ENCODE peak calls at places on chromosome 22, in nine cellular contexts. J, N, Y, G, S, Q, P, B and W are unnamed samples. For H3K4me1 and H3K9me3, the result is how much of the 10 kb centered on the place peaks cover.

GRCh38 chr22:32533265-32534068 is 58.9 kb downstream of the FBXO7 start:
- DNase-seq in G (no peak), P (no peak), S (no peak), N (no peak), B (no peak), Y (no peak), J (no peak), Q (peak), W (no peak)

GRCh38 chr22:31621507-31622160 is 40.4 kb downstream of the PISD start:
- DNase-seq in Y (no peak), S (no peak), N (no peak), P (no peak), Q (no peak), G (no peak), B (no peak), J (no peak), W (no peak)

GRCh38 chr22:46377566-46378498 is 42.3 kb downstream of the TRMU start:
- DNase-seq in S (no peak), Y (no peak), G (no peak), Q (no peak), J (no peak), P (peak), N (no peak), B (no peak), W (peak)

GRCh38 chr22:22210375-22210774 is 34.2 kb upstream of the VPREB1 start:
- DNase-seq in S (no peak), G (no peak), P (no peak), Y (peak), Q (peak), N (peak), B (no peak), J (peak), W (no peak)

GRCh38 chr22:24069721-24070120 is 58.6 kb downstream of the CABIN1 start:
- DNase-seq in N (no peak), P (no peak), G (no peak), S (no peak), B (no peak), J (peak), Q (no peak), Y (no peak), W (no peak)

GRCh38 chr22:23282089-23282501 is 101.8 kb downstream of the BCR start:
- DNase-seq in G (no peak), Y (no peak), J (no peak), P (peak), N (no peak), Q (peak), B (no peak), S (no peak), W (no peak)

GRCh38 chr22:39715778-39716495 is 145.4 kb downstream of the CACNA1I start:
- DNase-seq in S (no peak), P (peak), G (no peak), Q (no peak), N (no peak), B (no peak), J (no peak), Y (no peak), W (no peak)

GRCh38 chr22:26770624-26771023 is 113.2 kb downstream of the MIAT start:
- DNase-seq in S (no peak), G (no peak), J (no peak), Y (no peak), N (no peak), B (no peak), P (no peak), Q (peak), W (no peak)

GRCh38 chr22:46030241-46030880 is 53.4 kb upstream of the WNT7B start:
- DNase-seq in Y (no peak), P (peak), B (no peak), G (no peak), J (no peak), S (no peak), N (no peak), Q (no peak), W (peak)

GRCh38 chr22:38700789-38701628 is at the start of gene JOSD1:
- DNase-seq in S (peak), Y (peak), G (peak), B (peak), N (no peak), Q (peak), P (peak), J (peak), W (peak)

GRCh38 chr22:49765951-49766350 is 61.7 kb downstream of the BRD1 start:
- DNase-seq in S (no peak), N (no peak), Q (no peak), J (no peak), G (no peak), P (peak), B (no peak), Y (peak), W (peak)

GRCh38 chr22:32836286-32836859 is 34.9 kb downstream of the TIMP3 start:
- DNase-seq in P (no peak), S (no peak), B (peak), J (peak), G (no peak), Q (no peak), N (no peak), Y (peak), W (no peak)

GRCh38 chr22:20562607-20563463 is 55.4 kb downstream of the MED15 start:
- DNase-seq in Q (no peak), Y (no peak), N (no peak), J (no peak), P (no peak), B (no peak), G (no peak), S (no peak), W (no peak)
- H3K4me1 ChIP-seq in Q (under half), Y (under half), N (under half), J (under half), P (under half), B (under half), G (half or more), S (under half), W (under half)

DNA sequence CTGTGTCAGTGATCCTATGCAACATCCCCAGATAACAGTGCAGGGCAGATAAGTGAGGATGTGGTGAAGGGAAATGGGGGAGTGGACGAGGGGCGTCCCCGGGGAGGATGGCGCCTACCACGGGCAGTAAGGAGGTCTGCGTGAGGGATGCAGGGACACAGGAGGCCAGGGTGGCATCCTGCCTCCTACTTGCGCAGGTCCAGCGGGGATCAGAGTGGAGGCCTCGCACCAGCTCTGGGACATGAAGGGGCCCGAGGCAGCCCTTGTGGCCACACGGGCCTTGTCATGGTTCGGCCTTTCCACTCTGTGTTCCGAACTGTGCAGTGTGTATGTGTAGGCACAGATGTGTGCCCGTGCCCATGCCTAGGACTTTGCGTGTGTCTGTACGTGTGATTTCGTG is 1227.5 kb downstream of the BRD1 start:
- DNase-seq in S (no peak), N (no peak), P (no peak), B (no peak), G (no peak), J (no peak), Q (no peak), Y (no peak), W (no peak)
- H3K9me3 ChIP-seq in S (under half), N (under half), P (under half), B (under half), G (under half), J (under half), Q (under half), Y (under half), W (under half)

DNA sequence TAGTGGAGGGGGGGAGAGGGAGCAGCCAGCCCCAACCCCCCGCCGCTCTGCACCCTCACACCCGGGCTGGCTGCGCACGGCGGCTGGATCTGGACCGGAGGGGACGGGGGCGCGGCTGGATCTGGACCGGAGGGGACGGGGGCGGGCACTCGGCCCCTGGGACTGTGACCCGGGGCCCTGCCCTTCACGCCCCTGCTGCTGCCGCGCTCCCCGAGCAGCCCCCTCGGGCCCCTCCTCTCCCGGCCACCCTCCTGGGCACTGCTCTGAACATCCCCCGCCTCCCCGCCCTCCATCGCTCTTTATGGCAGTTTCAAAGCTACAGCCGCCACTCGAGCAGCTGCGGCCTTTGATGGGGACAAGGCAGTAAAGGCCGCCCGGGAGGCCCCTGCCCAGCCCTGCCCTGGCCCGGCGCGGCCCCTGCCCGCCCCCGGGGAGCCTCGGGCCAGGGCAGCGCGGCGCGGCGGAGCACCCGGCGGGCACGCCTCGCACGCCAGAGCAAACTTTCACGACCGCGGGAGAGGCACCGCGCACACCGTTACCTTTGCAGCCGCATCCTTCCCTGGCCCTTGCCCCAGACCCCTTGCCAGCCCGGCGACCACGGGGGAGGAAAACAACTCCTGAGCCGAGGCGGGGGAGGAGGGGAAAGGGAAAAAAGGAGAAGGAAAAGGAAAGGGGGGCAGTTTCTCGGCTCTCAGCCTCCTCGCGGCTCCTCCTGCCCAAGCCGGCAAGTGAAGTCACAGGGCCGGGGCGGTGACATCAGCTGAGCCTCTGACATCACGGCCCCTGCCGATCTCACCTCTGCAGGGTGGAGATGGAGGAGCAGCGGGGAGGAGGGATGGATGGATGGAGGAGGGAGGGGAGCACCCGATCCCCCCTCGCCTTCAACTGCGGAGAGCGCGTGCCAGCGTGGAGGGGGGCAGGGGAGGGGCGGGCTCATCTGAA is 13.1 kb upstream of the TCF20 start:
- DNase-seq in P (peak), Y (no peak), J (no peak), G (peak), B (peak), Q (no peak), S (no peak), N (no peak), W (no peak)
- H3K4me1 ChIP-seq in P (under half), Y (under half), J (under half), G (under half), B (under half), Q (under half), S (under half), N (under half), W (under half)

DNA sequence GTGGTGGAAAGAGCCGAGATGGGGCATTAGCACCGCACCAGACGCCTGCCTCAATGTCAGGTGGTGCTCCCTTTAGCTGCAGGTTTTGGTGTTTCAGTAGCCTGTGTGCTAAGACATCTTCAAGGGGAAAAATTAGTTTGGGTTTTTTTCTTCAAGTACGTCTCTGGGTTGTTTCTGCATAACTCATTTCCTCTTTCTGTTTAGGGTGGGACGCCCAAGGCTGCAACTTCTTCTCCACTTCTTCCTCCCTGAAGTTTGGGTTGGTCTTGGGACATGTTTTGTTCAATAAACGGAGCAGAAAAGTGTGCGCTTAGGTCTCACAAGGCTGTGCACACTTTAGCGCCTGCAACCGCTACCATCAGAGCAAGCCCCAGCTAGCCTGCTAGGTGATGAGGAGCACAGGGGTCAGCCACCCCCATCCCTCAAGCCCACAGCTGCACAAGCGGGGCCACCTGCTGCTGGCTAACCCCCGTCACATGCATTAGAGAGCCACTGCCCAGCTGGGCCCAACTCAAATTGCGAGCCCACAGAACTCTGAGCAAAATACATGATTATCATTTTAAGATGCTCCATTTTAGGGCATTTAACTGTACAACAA is 1495.8 kb downstream of the TBC1D22A start:
- DNase-seq in Q (no peak), N (no peak), B (no peak), Y (no peak), J (peak), P (no peak), S (no peak), G (no peak), W (no peak)
- H3K9me3 ChIP-seq in Q (under half), N (under half), B (under half), Y (under half), J (under half), P (under half), S (under half), G (under half), W (under half)

GRCh38 chr22:36291831-36292740 is 39.2 kb downstream of the APOL1 start:
- DNase-seq in J (no peak), G (no peak), B (no peak), P (peak), Q (no peak), N (no peak), Y (no peak), S (no peak), W (peak)
- H3K4me1 ChIP-seq in J (under half), G (under half), B (under half), P (under half), Q (under half), N (under half), Y (under half), S (under half), W (under half)

DNA sequence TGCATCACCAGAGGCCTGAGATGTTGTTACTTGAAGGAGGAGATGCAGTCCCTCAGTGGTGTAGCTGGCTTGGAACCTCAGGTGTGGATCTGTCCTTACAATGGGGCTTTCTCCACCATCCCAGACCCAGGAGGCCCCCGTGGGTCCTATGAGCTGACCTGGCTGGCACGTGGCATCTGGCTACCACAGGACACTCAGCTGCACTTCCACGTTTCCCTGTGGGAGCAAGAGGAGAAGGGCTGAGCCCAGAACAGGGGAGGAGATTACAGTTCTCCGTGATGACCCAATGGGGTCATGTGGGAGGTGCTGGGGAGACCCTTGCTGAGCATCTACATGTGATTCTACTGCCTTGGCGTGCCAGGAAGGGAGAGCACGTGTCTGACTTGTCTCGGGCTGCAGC is 1448.4 kb downstream of the TBC1D22A start:
- DNase-seq in Y (no peak), B (no peak), J (no peak), S (peak), Q (no peak), G (no peak), N (no peak), P (no peak), W (no peak)
- H3K9me3 ChIP-seq in Y (under half), B (under half), J (under half), S (under half), Q (under half), G (under half), N (under half), P (under half), W (under half)

GRCh38 chr22:44625981-44626687 is 75.9 kb upstream of the PRR5 start:
- DNase-seq in N (peak), P (peak), J (peak), S (no peak), G (peak), B (peak), Q (peak), Y (peak), W (peak)

GRCh38 chr22:44625421-44625760 is 76.6 kb upstream of the PRR5 start:
- DNase-seq in P (no peak), J (no peak), N (no peak), Q (no peak), S (no peak), Y (no peak), G (no peak), B (no peak), W (no peak)

GRCh38 chr22:44628273-44628672 is 73.7 kb upstream of the PRR5 start:
- DNase-seq in Y (no peak), G (no peak), B (no peak), J (no peak), N (no peak), Q (no peak), S (no peak), P (peak), W (no peak)

GRCh38 chr22:44628856-44629255 is 73.1 kb upstream of the PRR5 start:
- DNase-seq in N (no peak), J (no peak), G (no peak), P (peak), B (no peak), Y (no peak), S (no peak), Q (no peak), W (no peak)

DNA sequence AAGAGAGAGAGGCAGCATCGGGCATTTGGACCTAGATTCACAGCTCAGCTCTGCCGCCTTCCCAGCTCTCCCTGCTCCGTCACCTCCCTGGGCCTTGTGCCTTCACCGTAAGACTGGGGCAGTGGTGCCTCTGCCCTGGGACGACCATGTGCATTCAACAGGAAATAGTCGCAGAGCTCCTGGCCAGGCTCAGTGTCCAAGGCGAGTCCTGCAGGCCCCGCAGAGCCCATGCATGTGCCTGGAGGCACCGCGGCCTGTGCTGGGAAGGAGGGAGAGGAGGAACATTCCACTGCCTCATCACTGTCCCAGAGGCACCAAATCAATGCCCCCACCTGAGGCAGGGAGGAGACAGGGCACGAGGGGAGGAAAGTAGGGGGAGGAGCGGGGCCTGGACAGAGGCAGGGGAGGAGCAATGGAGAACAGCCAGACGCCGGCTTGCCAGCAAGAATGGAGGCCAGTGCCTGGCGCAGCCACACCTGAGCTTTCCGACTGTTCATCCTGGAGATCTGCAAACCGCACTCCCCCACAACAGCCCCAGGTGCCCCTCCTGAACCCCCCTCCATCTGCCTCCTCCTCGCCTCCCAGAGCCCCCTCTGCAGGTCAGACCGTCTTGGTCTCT is 74.4 kb upstream of the PRR5 start:
- DNase-seq in J (no peak), B (no peak), G (no peak), P (no peak), Q (no peak), N (no peak), Y (no peak), S (no peak), W (no peak)
- H3K4me1 ChIP-seq in J (under half), B (under half), G (under half), P (under half), Q (under half), N (under half), Y (under half), S (under half), W (under half)

GRCh38 chr22:29458551-29458950 is 20.2 kb downstream of the RFPL1 start:
- DNase-seq in B (no peak), Y (no peak), G (no peak), S (no peak), J (no peak), N (no peak), P (no peak), Q (no peak), W (no peak)

GRCh38 chr22:29459773-29460172 is 20.2 kb upstream of the NEFH start:
- DNase-seq in N (no peak), S (no peak), J (no peak), P (no peak), B (no peak), G (no peak), Q (no peak), Y (no peak), W (no peak)

GRCh38 chr22:29464581-29464980 is 15.4 kb upstream of the NEFH start:
- DNase-seq in J (no peak), G (no peak), P (no peak), S (no peak), N (no peak), Q (no peak), Y (no peak), B (no peak), W (no peak)

GRCh38 chr22:29463487-29464088 is 16.4 kb upstream of the NEFH start:
- DNase-seq in Q (no peak), B (no peak), G (no peak), P (no peak), S (no peak), Y (no peak), N (no peak), J (no peak), W (no peak)

GRCh38 chr22:29461263-29461662 is 18.8 kb upstream of the NEFH start:
- DNase-seq in S (no peak), G (no peak), J (no peak), N (no peak), P (no peak), Y (no peak), B (no peak), Q (no peak), W (no peak)
- H3K9me3 ChIP-seq in S (under half), G (under half), J (under half), N (under half), P (under half), Y (under half), B (under half), Q (under half), W (under half)

GRCh38 chr22:37559521-37559900 is 769 bp upstream of the CDC42EP1 start:
- DNase-seq in Y (no peak), Q (no peak), P (no peak), N (no peak), B (no peak), S (no peak), G (no peak), J (no peak), W (no peak)
- H3K4me1 ChIP-seq in Y (under half), Q (under half), P (half or more), N (under half), B (under half), S (half or more), G (under half), J (under half), W (under half)

GRCh38 chr22:17007257-17007656 is 765 bp downstream of the GAB4 start:
- DNase-seq in N (no peak), G (no peak), P (no peak), J (no peak), Y (no peak), B (no peak), Q (no peak), S (no peak), W (no peak)
- H3K9me3 ChIP-seq in N (under half), G (under half), P (under half), J (under half), Y (under half), B (under half), Q (under half), S (under half), W (under half)